ENCODE peak calls at places on chromosome 13, in ten cellular contexts. E is COR-L47; P is cardiac septum; D is stimulated activated CD4-positive, alpha-beta T cell treated with anti-CD3 and anti-CD28 coated beads, TNF-alpha, amount 100 ng/mL, for 48 hours; L is astrocyte of the spinal cord; N is stimulated activated naive B cell treated with anti-CD40 and anti-IgM and Interleukin-4, amounts not matched to agents 10 μg/mL and 1 μg/mL and 100 μg/mL, for 72 hours; J is stimulated activated naive CD4-positive, alpha-beta T cell; Q is heart right ventricle; M is colonic mucosa; B is ascending aorta. R is an unnamed sample.

GRCh38 chr13:109206616-109207015 is 577.2 kb downstream of the MYO16 start:
- DNase-seq in Q (no peak), J (no peak), D (no peak), M (no peak), P (no peak), B (no peak), E (no peak), N (no peak), L (no peak), R (no peak)

GRCh38 chr13:78047151-78047550 is 128.5 kb upstream of the EDNRB start:
- DNase-seq in D (no peak), B (no peak), J (no peak), M (no peak), N (no peak), E (no peak), P (no peak), L (no peak), Q (no peak), R (no peak)

GRCh38 chr13:19362946-19363510 is 181.4 kb upstream of the TUBA3C start:
- DNase-seq in E (no peak), P (no peak), L (no peak), D (no peak), Q (no peak), M (no peak), J (no peak), N (no peak), B (no peak), R (no peak)

GRCh38 chr13:30257433-30258099 is 49.8 kb downstream of the KATNAL1 start:
- DNase-seq in L (peak; percentile 49), M (no peak), P (no peak), E (no peak), D (no peak), B (no peak), N (no peak), J (no peak), Q (no peak), R (peak; percentile 69)

GRCh38 chr13:45046445-45046844 is 57.1 kb downstream of the GPALPP1 start:
- DNase-seq in B (no peak), M (no peak), D (no peak), N (no peak), E (no peak), P (no peak), Q (no peak), J (no peak), L (no peak), R (no peak)

GRCh38 chr13:45598597-45598996 is 16.9 kb downstream of the ERICH6B start:
- DNase-seq in E (no peak), J (no peak), D (no peak), M (no peak), Q (no peak), B (no peak), N (no peak), L (no peak), P (no peak), R (no peak)

GRCh38 chr13:48859168-48860105 is 116.3 kb upstream of the FNDC3A start:
- DNase-seq in M (peak; percentile 57), J (no peak), P (no peak), L (no peak), N (no peak), Q (no peak), B (no peak), E (no peak), D (no peak), R (peak; percentile 44)

GRCh38 chr13:41919031-41919740 is 41.7 kb downstream of the VWA8 start:
- DNase-seq in E (no peak), M (no peak), Q (no peak), P (no peak), B (no peak), L (no peak), N (no peak), D (no peak), J (no peak), R (no peak)

GRCh38 chr13:42422681-42423080 is 150.7 kb downstream of the AKAP11 start:
- DNase-seq in M (no peak), N (no peak), B (no peak), J (no peak), Q (no peak), L (no peak), D (no peak), P (no peak), E (no peak), R (no peak)

GRCh38 chr13:58434943-58435342 is 803.4 kb downstream of the PCDH17 start:
- DNase-seq in M (no peak), N (no peak), B (no peak), P (no peak), J (no peak), L (no peak), Q (no peak), E (no peak), D (no peak), R (no peak)

GRCh38 chr13:60267498-60268202 is 103.9 kb upstream of the DIAPH3 start:
- DNase-seq in N (no peak), E (no peak), Q (no peak), B (no peak), D (no peak), J (no peak), L (no peak), M (peak; percentile 31), P (no peak), R (peak; percentile 66)

GRCh38 chr13:83709751-83710515 is 172.3 kb downstream of the SLITRK1 start:
- DNase-seq in E (no peak), N (no peak), Q (no peak), J (no peak), L (peak; percentile 1), P (no peak), B (no peak), M (no peak), D (no peak), R (no peak)

GRCh38 chr13:23901365-23901764 is 4.1 kb upstream of the C1QTNF9B start:
- DNase-seq in B (no peak), M (no peak), P (no peak), E (no peak), J (no peak), N (no peak), Q (no peak), D (no peak), L (peak; percentile 19), R (no peak)

GRCh38 chr13:45179428-45179827 is 21.4 kb downstream of the KCTD4 start:
- DNase-seq in L (peak; percentile 76), Q (no peak), B (no peak), E (no peak), D (no peak), P (no peak), J (no peak), N (no peak), M (peak; percentile 40), R (no peak)

GRCh38 chr13:25905411-25906010 is 146.3 kb downstream of the SHISA2 start:
- DNase-seq in D (no peak), J (no peak), L (no peak), M (peak; percentile 22), B (no peak), N (no peak), P (no peak), E (no peak), Q (no peak), R (no peak)

GRCh38 chr13:49635599-49636433 is 7.5 kb downstream of the ARL11 start:
- DNase-seq in P (no peak), Q (no peak), B (no peak), L (peak; percentile 48), J (peak; percentile 46), D (no peak), N (no peak), M (no peak), E (no peak), R (peak; percentile 82)

GRCh38 chr13:39483326-39483725 is 119.7 kb downstream of the LHFPL6 start:
- DNase-seq in M (no peak), B (no peak), N (no peak), J (no peak), P (no peak), Q (no peak), E (no peak), D (no peak), L (no peak), R (no peak)

GRCh38 chr13:95176611-95177259 is 124.5 kb downstream of the ABCC4 start:
- DNase-seq in N (no peak), Q (no peak), D (no peak), P (no peak), J (no peak), M (no peak), B (no peak), E (no peak), L (peak; percentile 82), R (no peak)

GRCh38 chr13:23701646-23702045 is 131.4 kb downstream of the TNFRSF19 start:
- DNase-seq in N (no peak), J (no peak), E (no peak), L (peak; percentile 91), D (no peak), M (no peak), P (peak; percentile 85), B (no peak), Q (peak; percentile 79), R (no peak)

GRCh38 chr13:107834717-107835116 is 380.6 kb downstream of the LIG4 start:
- DNase-seq in D (no peak), M (no peak), Q (no peak), J (no peak), E (no peak), L (peak; percentile 24), N (no peak), B (no peak), P (no peak), R (no peak)

GRCh38 chr13:103066079-103066880 is at the start of gene SLC10A2:
- DNase-seq in L (no peak), Q (no peak), E (no peak), N (no peak), B (no peak), P (no peak), M (no peak), J (no peak), D (no peak), R (no peak)

GRCh38 chr13:49370390-49370789 is 73.5 kb downstream of the CAB39L start:
- DNase-seq in L (no peak), B (no peak), Q (no peak), E (peak; percentile 5), P (no peak), J (no peak), D (no peak), N (no peak), M (no peak), R (no peak)

GRCh38 chr13:109712187-109712601 is 74.2 kb downstream of the IRS2 start:
- DNase-seq in P (no peak), J (no peak), M (no peak), N (no peak), Q (no peak), B (no peak), D (no peak), E (no peak), L (no peak), R (no peak)

GRCh38 chr13:43894438-43894837 is 14.7 kb downstream of the LACC1 start:
- DNase-seq in J (no peak), Q (no peak), N (no peak), B (no peak), L (no peak), E (no peak), D (no peak), P (no peak), M (no peak), R (no peak)

GRCh38 chr13:36436811-36437210 is 4.5 kb downstream of the CCNA1 start:
- DNase-seq in E (no peak), N (no peak), J (no peak), B (no peak), D (no peak), M (no peak), L (no peak), P (no peak), Q (no peak), R (no peak)

GRCh38 chr13:41500501-41500900 is 43.2 kb downstream of the RGCC start:
- DNase-seq in L (no peak), Q (no peak), N (no peak), M (no peak), J (no peak), D (no peak), P (no peak), B (no peak), E (no peak), R (no peak)

GRCh38 chr13:93977986-93978385 is 501.5 kb downstream of the DCT start:
- DNase-seq in J (no peak), N (no peak), B (no peak), D (no peak), L (no peak), Q (no peak), P (no peak), M (no peak), E (no peak), R (no peak)

GRCh38 chr13:35723061-35723461 is 246.6 kb upstream of the MAB21L1 start:
- DNase-seq in M (no peak), E (no peak), D (no peak), J (no peak), L (no peak), P (no peak), Q (no peak), B (no peak), N (no peak), R (no peak)